ENCODE peak calls at places on chromosome 6, in six cellular contexts. D, S, K, F, C and X are unnamed samples.

GRCh38 chr6:131281471-131282270 is 146.4 kb downstream of the AKAP7 start:
- DNase-seq in S (no peak), F (no peak), D (peak; percentile 30), K (no peak), C (peak; percentile 15), X (peak; percentile 18)

GRCh38 chr6:117531758-117532276 is 49.3 kb downstream of the DCBLD1 start:
- DNase-seq in K (no peak), D (no peak), S (no peak), C (no peak), F (peak; percentile 42), X (no peak)

GRCh38 chr6:118523216-118523615 is 24.9 kb upstream of the PLN start:
- DNase-seq in C (peak; percentile 19), F (no peak), D (no peak), S (no peak), K (no peak), X (no peak)

GRCh38 chr6:111468329-111469012 is 14.5 kb downstream of the REV3L start:
- DNase-seq in K (no peak), D (no peak), F (no peak), S (no peak), C (no peak), X (no peak)

GRCh38 chr6:157198425-157199279 is 124.7 kb downstream of the TMEM242 start:
- DNase-seq in D (peak; percentile 24), K (no peak), F (peak; percentile 82), C (no peak), S (no peak), X (no peak)

GRCh38 chr6:161186173-161186769 is 87.6 kb downstream of the AGPAT4 start:
- DNase-seq in S (no peak), D (peak; percentile 80), K (peak; percentile 31), C (no peak), F (peak; percentile 87), X (no peak)

GRCh38 chr6:112305795-112306194 is 41.3 kb upstream of the RFPL4B start:
- DNase-seq in K (no peak), F (no peak), C (no peak), D (no peak), S (no peak), X (no peak)

GRCh38 chr6:17442196-17442595 is 48.8 kb downstream of the CAP2 start:
- DNase-seq in C (no peak), S (no peak), K (no peak), F (no peak), D (no peak), X (no peak)

GRCh38 chr6:46730918-46731461 is 4.2 kb downstream of the PLA2G7 start:
- DNase-seq in S (no peak), F (no peak), D (no peak), K (no peak), C (no peak), X (no peak)

GRCh38 chr6:157270308-157270707 is 53.0 kb downstream of the TMEM242 start:
- DNase-seq in C (no peak), K (no peak), F (no peak), S (no peak), D (no peak), X (no peak)

GRCh38 chr6:119028106-119028505 is 50.4 kb downstream of the FAM184A start:
- DNase-seq in D (no peak), F (no peak), K (no peak), C (no peak), S (no peak), X (no peak)

GRCh38 chr6:110944681-110945151 is 13.8 kb upstream of the GTF3C6 start:
- DNase-seq in K (peak; percentile 70), C (peak; percentile 93), F (peak; percentile 88), D (peak; percentile 82), S (no peak), X (no peak)

GRCh38 chr6:149965191-149966020 is 1.7 kb downstream of the ULBP1 start:
- DNase-seq in S (peak; percentile 78), F (peak; percentile 49), C (no peak), K (no peak), D (no peak), X (peak; percentile 42)

GRCh38 chr6:22042713-22043112 is 254.1 kb downstream of the PRL start:
- DNase-seq in F (no peak), S (no peak), D (no peak), C (no peak), K (no peak), X (no peak)

GRCh38 chr6:11042750-11043551 is 1.2 kb downstream of the ELOVL2 start:
- DNase-seq in F (peak; percentile 50), S (no peak), C (peak; percentile 24), D (peak; percentile 18), K (no peak), X (peak; percentile 46)

GRCh38 chr6:80449756-80450155 is 343.3 kb downstream of the BCKDHB start:
- DNase-seq in C (no peak), F (no peak), K (no peak), D (no peak), S (no peak), X (no peak)

GRCh38 chr6:150934380-150934779 is 68.9 kb downstream of the MTHFD1L start:
- DNase-seq in C (no peak), F (peak; percentile 75), D (peak; percentile 95), S (no peak), K (peak; percentile 45), X (no peak)

GRCh38 chr6:142002825-142003405 is 129.8 kb upstream of the GJE1 start:
- DNase-seq in C (no peak), D (no peak), S (no peak), K (no peak), F (no peak), X (no peak)

GRCh38 chr6:113893866-113894265 is 36.7 kb downstream of the MARCKS start:
- DNase-seq in D (peak; percentile 55), S (no peak), K (no peak), F (peak; percentile 69), C (no peak), X (no peak)

GRCh38 chr6:123526128-123526527 is 110.6 kb downstream of the TRDN start:
- DNase-seq in K (no peak), D (no peak), S (no peak), F (no peak), C (no peak), X (no peak)

GRCh38 chr6:79841577-79842381 is 105.6 kb downstream of the ELOVL4 start:
- DNase-seq in S (no peak), F (no peak), K (no peak), D (no peak), C (no peak), X (no peak)

GRCh38 chr6:119137194-119138072 is 59.0 kb upstream of the FAM184A start:
- DNase-seq in F (peak; percentile 82), K (no peak), S (no peak), D (peak; percentile 60), C (no peak), X (no peak)

GRCh38 chr6:140711019-140711613 is 1336.7 kb upstream of the CITED2 start:
- DNase-seq in D (no peak), F (no peak), S (no peak), C (no peak), K (no peak), X (no peak)

GRCh38 chr6:3209114-3210023 is 18.1 kb downstream of the TUBB2B start:
- DNase-seq in F (peak; percentile 99), K (peak; percentile 84), C (peak; percentile 91), D (peak; percentile 97), S (no peak), X (no peak)

GRCh38 chr6:139655783-139656705 is 281.6 kb upstream of the CITED2 start:
- DNase-seq in S (no peak), F (no peak), D (no peak), K (peak; percentile 32), C (no peak), X (peak; percentile 33)

GRCh38 chr6:139659196-139659595 is 284.7 kb upstream of the CITED2 start:
- DNase-seq in C (no peak), D (peak; percentile 13), S (no peak), K (no peak), F (no peak), X (no peak)

GRCh38 chr6:139663996-139664395 is 289.5 kb upstream of the CITED2 start:
- DNase-seq in C (no peak), F (no peak), K (no peak), S (no peak), D (no peak), X (no peak)

GRCh38 chr6:139657121-139657520 is 282.7 kb upstream of the CITED2 start:
- DNase-seq in C (no peak), F (no peak), S (no peak), K (no peak), D (no peak), X (no peak)

GRCh38 chr6:139659711-139660110 is 285.3 kb upstream of the CITED2 start:
- DNase-seq in D (no peak), C (no peak), S (no peak), K (no peak), F (no peak), X (no peak)
- TF ChIP-seq CTCF in D (no peak), C (no peak), S (no peak), K (no peak), F (no peak), X (no peak)

DNA sequence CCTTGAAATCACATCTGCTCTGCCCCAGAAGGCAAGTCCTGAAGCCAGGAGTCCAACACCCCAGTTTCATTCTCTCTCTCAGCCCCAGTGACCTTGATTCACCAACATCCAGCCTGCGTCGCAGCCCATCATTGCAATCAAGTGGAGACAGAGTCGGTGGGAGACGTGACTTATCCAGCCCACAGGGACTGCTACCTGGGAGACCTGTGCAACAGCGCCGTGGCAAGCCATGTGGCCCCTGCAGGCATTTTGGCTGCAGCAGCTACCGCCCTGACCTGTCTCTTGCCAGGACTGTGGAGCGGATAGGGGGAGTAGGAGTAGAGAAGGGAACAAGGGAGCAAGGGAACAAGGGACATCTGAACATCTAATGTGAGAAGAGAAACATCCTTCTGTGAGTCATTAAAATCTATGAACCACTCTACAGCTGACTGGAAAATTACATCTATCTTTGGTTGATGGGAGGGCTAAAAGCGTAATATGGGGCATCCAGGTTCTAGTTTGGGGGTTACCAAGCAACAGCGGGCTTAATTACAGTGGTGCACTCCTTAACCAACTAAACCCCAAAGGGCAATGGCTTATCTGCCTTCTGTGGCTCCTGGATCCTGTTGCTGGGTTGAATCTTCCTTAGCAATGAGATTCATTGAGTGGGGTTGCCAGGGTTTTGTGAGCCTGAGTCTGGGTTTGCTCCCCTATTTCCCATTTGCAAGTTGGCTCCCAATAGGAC is 2.5 kb downstream of the LY6G6D start:
- DNase-seq in D (no peak), C (no peak), S (no peak), K (no peak), F (no peak), X (peak; percentile 29)
- TF ChIP-seq CTCF in D (no peak), C (no peak), S (no peak), K (no peak), F (no peak), X (no peak)

DNA sequence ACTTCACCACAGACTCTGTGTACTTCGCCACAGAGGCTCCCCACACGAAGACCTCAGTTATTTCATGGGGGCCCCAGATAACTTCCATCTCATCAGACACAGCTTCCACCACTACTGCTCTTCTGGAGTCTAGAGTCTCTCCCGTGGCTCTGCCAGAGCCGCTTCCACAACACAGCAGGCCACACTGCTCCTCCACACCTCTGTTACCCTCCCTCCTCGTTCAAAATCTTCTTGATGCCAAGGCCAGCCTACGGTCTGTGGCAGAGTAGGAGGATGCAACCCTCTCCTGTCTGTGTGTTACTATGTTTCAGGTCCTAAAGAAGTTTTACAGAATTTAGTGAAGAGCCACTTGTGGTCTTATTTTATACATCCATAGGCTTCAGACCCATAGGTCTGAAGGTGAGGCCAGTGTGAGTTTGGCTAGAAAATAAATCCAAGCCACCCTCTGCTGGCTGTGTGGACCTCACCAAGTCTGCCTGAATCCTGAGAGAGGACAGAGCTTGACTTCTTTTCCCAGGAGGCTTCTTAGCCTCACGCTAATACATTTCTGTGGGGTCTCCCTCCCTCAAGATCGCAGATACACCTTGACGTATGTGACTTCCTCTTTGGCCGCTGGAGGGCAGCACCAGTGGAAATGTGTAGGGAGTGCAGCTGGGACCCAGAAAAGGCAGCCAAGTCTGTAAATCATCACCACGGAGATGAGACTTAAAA is 197.7 kb downstream of the FAXC start:
- DNase-seq in K (peak; percentile 6), F (no peak), D (peak; percentile 12), C (peak; percentile 61), S (no peak), X (peak; percentile 73)
- TF ChIP-seq CTCF in K (peak; percentile 48), F (peak; percentile 66), D (peak; percentile 52), C (peak; percentile 76), S (no peak), X (peak; percentile 61)

GRCh38 chr6:68876792-68877493 is 241.9 kb downstream of the ADGRB3 start:
- DNase-seq in C (peak; percentile 8), S (no peak), F (peak; percentile 33), K (no peak), D (peak; percentile 12), X (no peak)
- TF ChIP-seq CTCF in C (peak; percentile 29), S (no peak), F (no peak), K (peak; percentile 38), D (peak; percentile 59), X (peak; percentile 52)